ENCODE peak calls at places on chromosomes 4 and X, in six cellular contexts. P is psoas muscle; E is GM23248; T is vagina; V is body of pancreas; M is CD8-positive, alpha-beta T cell. O is an unnamed sample. For H3K4me1, the result is how much of the 10 kb centered on the place peaks cover.

GRCh38 chr4:142434519-142435224 is 411.4 kb downstream of the INPP4B start:
- DNase-seq in V (no peak), E (no peak), P (no peak), M (no peak), T (no peak), O (no peak)

GRCh38 chr4:102625232-102625930 is 124.2 kb downstream of the NFKB1 start:
- DNase-seq in V (no peak), M (peak), E (peak), P (peak), T (no peak), O (peak)

GRCh38 chr4:180203349-180203748 is 2039.9 kb upstream of the TENM3 start:
- DNase-seq in T (no peak), V (no peak), M (no peak), E (no peak), P (no peak), O (no peak)

GRCh38 chr4:34720563-34720962 is 1523.8 kb downstream of the ARAP2 start:
- DNase-seq in M (no peak), E (peak), P (no peak), V (no peak), T (no peak), O (no peak)

GRCh38 chr4:125323547-125324100 is 8.9 kb downstream of the FAT4 start:
- DNase-seq in E (peak), V (peak), M (no peak), T (no peak), P (no peak), O (no peak)

GRCh38 chrX:105273326-105273725 is 52.8 kb upstream of the TEX13A start:
- DNase-seq in M (no peak), T (no peak), V (no peak), E (no peak), P (no peak), O (no peak)

GRCh38 chr4:15702941-15703403 is at the start of gene BST1:
- DNase-seq in V (peak), P (peak), E (peak), M (peak), T (no peak), O (peak)

GRCh38 chr4:176302283-176303275 is 17.2 kb upstream of the SPCS3 start:
- DNase-seq in E (peak), M (no peak), P (no peak), T (no peak), V (no peak), O (no peak)

GRCh38 chr4:2796261-2797187 is 3.6 kb downstream of the SH3BP2 start:
- DNase-seq in M (no peak), E (peak), V (peak), T (no peak), P (peak), O (peak)

GRCh38 chrX:77160301-77160700 is 286.9 kb upstream of the FGF16 start:
- DNase-seq in P (no peak), M (no peak), E (peak), T (no peak), V (no peak), O (peak)

GRCh38 chr4:183541081-183542045 is 36.5 kb downstream of the ING2 start:
- DNase-seq in M (no peak), E (no peak), T (no peak), V (peak), P (no peak), O (no peak)

GRCh38 chr4:140426610-140427103 is 791 bp downstream of the CLGN start:
- DNase-seq in E (peak), M (no peak), T (no peak), P (no peak), V (no peak), O (peak)

GRCh38 chr4:113478032-113478431 is 283.5 kb downstream of the CAMK2D start:
- DNase-seq in T (no peak), V (no peak), P (no peak), M (no peak), E (no peak), O (no peak)

GRCh38 chr4:52919451-52919850 is 57.3 kb downstream of the RASL11B start:
- DNase-seq in P (no peak), E (no peak), T (no peak), M (no peak), V (no peak), O (no peak)

GRCh38 chr4:118284169-118284568 is 68.6 kb downstream of the PRSS12 start:
- DNase-seq in P (no peak), V (no peak), M (no peak), E (no peak), T (no peak), O (no peak)
- H3K4me1 ChIP-seq in P (under half), V (under half), M (under half), E (half or more), T (under half), O (under half)

DNA sequence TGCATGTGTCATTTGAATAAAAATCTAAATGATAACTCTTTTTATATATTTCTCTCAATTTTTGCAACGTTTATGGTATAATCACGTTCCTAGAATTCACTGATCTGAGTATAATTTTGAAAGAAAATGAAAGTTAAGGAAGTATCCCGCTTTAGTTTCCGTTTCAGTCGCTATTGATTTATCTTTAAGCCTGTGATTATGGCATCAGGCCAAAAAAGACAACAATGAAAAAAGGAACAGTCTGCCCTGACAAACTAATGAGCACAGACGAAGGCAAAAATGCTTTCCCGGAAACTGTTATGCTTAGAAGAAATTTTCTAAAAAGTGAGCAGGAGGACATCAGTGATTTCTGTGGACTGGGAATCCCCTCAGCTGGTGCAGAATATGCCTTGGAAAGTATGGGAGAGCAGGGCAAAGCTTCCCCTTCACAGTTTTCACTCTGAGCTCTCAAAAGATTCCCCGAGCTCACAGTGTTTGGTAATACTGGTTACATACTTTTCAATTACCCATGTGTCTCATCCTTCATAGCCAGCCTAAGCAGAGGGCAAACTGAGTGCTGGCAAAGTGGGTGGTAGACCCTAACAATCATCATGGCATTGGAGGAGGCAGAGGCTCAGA is 5.1 kb upstream of the CXCL10 start:
- DNase-seq in T (no peak), P (no peak), E (no peak), V (no peak), M (no peak), O (peak)
- H3K4me3 ChIP-seq in T (peak), P (peak), E (no peak), V (no peak), M (peak), O (peak)

GRCh38 chr4:7765676-7766075 is 174.0 kb downstream of the AFAP1 start:
- DNase-seq in T (no peak), V (no peak), M (no peak), E (no peak), P (no peak), O (no peak)
- H3K27ac ChIP-seq in T (no peak), V (no peak), M (no peak), E (no peak), P (no peak), O (no peak)

GRCh38 chr4:48777739-48778138 is 2.3 kb downstream of the FRYL start:
- DNase-seq in V (no peak), E (peak), P (no peak), T (no peak), M (no peak), O (no peak)
- H3K4me1 ChIP-seq in V (under half), E (under half), P (half or more), T (half or more), M (half or more), O (under half)

GRCh38 chrX:125205918-125206665 is 113.6 kb upstream of the TEX13C start:
- DNase-seq in E (peak), P (peak), T (no peak), M (no peak), V (peak), O (no peak)
- H3K4me3 ChIP-seq in E (peak), P (peak), T (peak), M (peak), V (no peak), O (no peak)

GRCh38 chrX:103404225-103405008 is 28.1 kb downstream of the BEX3 start:
- DNase-seq in P (peak), E (peak), T (no peak), V (peak), M (peak), O (peak)

GRCh38 chrX:103400931-103401330 is 24.6 kb downstream of the BEX3 start:
- DNase-seq in V (no peak), E (no peak), M (no peak), T (no peak), P (no peak), O (no peak)

GRCh38 chrX:103407776-103408175 is 31.4 kb downstream of the BEX3 start:
- DNase-seq in M (no peak), T (no peak), E (no peak), V (no peak), P (no peak), O (no peak)

GRCh38 chrX:103406256-103406655 is 29.9 kb downstream of the BEX3 start:
- DNase-seq in E (no peak), P (no peak), T (no peak), M (no peak), V (no peak), O (no peak)

GRCh38 chrX:103405009-103405333 is 28.6 kb downstream of the BEX3 start:
- DNase-seq in P (no peak), M (no peak), V (no peak), E (no peak), T (no peak), O (no peak)
- H3K27ac ChIP-seq in P (no peak), M (peak), V (no peak), E (peak), T (no peak), O (peak)

O was measured in SJCRH30.